ENCODE peak calls at places on chromosomes 1 and 21, in five cellular contexts. C is stimulated activated CD4-positive, alpha-beta T cell treated with anti-CD3 and anti-CD28 coated beads, Interleukin-1b, Interleukin-23, amount 100 ng/mL, for 1 hour; A is endothelial cell; X is aorta; Y is activated T-helper 1 cell treated with anti-CD3 and anti-CD28 coated beads, Interleukin-2, amount 50 U/mL, for 16 hours. Z is an unnamed sample.

GRCh38 chr1:19023787-19024186 is 67.3 kb upstream of the IFFO2 start:
- DNase-seq in X (no peak), Y (no peak), C (no peak), A (no peak), Z (no peak)

GRCh38 chr1:94335950-94336349 is 82.2 kb upstream of the ABCD3 start:
- DNase-seq in X (peak), A (peak), Y (no peak), C (no peak), Z (peak)

GRCh38 chr1:6574025-6574620 is 5.7 kb upstream of the ZBTB48 start:
- DNase-seq in Y (no peak), A (no peak), X (no peak), C (no peak), Z (no peak)

GRCh38 chr1:86169625-86170024 is 13.1 kb upstream of the COL24A1 start:
- DNase-seq in X (no peak), C (no peak), Y (no peak), A (no peak), Z (no peak)

GRCh38 chr1:11501491-11501897 is 22.5 kb downstream of the DISP3 start:
- DNase-seq in C (no peak), X (no peak), Y (no peak), A (no peak), Z (no peak)

GRCh38 chr1:34778381-34778780 is 2.6 kb upstream of the GJB3 start:
- DNase-seq in C (no peak), A (no peak), Y (no peak), X (no peak), Z (no peak)

GRCh38 chr1:94551449-94551848 is 9.9 kb upstream of the F3 start:
- DNase-seq in A (no peak), Y (no peak), C (no peak), X (no peak), Z (no peak)

GRCh38 chr1:182794802-182795201 is 5.2 kb downstream of the NPL start:
- DNase-seq in C (no peak), A (no peak), X (no peak), Y (no peak), Z (no peak)

GRCh38 chr1:147504801-147505303 is 36.4 kb upstream of the BCL9 start:
- DNase-seq in C (no peak), A (peak), Y (no peak), X (no peak), Z (no peak)

GRCh38 chr1:211639500-211640361 is 35.7 kb downstream of the NEK2 start:
- DNase-seq in C (no peak), A (no peak), X (no peak), Y (no peak), Z (no peak)

GRCh38 chr1:241228339-241228738 is 128.7 kb downstream of the RGS7 start:
- DNase-seq in C (no peak), X (no peak), A (no peak), Y (no peak), Z (no peak)

GRCh38 chr1:6241887-6242740 is 1.9 kb upstream of the HES3 start:
- DNase-seq in X (no peak), Y (no peak), A (no peak), C (no peak), Z (no peak)

GRCh38 chr1:3899776-3900149 is 309 bp downstream of the C1orf174 start:
- DNase-seq in X (no peak), A (peak), Y (no peak), C (no peak), Z (no peak)

GRCh38 chr1:44947060-44947773 is 39.2 kb downstream of the EIF2B3 start:
- DNase-seq in X (peak), A (no peak), C (no peak), Y (no peak), Z (peak)

GRCh38 chr1:221991221-221991620 is 249.3 kb upstream of the DUSP10 start:
- DNase-seq in Y (no peak), X (no peak), A (no peak), C (no peak), Z (no peak)

GRCh38 chr1:31689821-31690220 is 14.0 kb downstream of the COL16A1 start:
- DNase-seq in X (no peak), Y (no peak), A (no peak), C (no peak), Z (no peak)

GRCh38 chr1:4673494-4673893 is 19.1 kb downstream of the AJAP1 start:
- DNase-seq in C (no peak), X (no peak), A (no peak), Y (no peak), Z (no peak)

GRCh38 chr1:18950415-18951026 is 6.0 kb downstream of the IFFO2 start:
- DNase-seq in A (no peak), X (peak), C (no peak), Y (no peak), Z (no peak)

GRCh38 chr1:43867946-43868740 is 65.5 kb upstream of the ARTN start:
- DNase-seq in X (no peak), A (no peak), Y (no peak), C (no peak), Z (no peak)

GRCh38 chr21:32371913-32372314 is 20.9 kb downstream of the URB1 start:
- DNase-seq in Y (no peak), C (no peak), X (no peak), A (no peak), Z (no peak)

GRCh38 chr1:154548028-154548427 is 10.4 kb downstream of the UBE2Q1 start:
- DNase-seq in Y (no peak), C (no peak), A (no peak), X (no peak), Z (no peak)

GRCh38 chr1:102100666-102101065 is 103.9 kb upstream of the OLFM3 start:
- DNase-seq in A (no peak), X (no peak), C (no peak), Y (no peak), Z (no peak)

GRCh38 chr1:242890211-242890741 is 364.8 kb downstream of the CEP170 start:
- DNase-seq in A (peak), C (no peak), Y (no peak), X (no peak), Z (no peak)

GRCh38 chr1:239184581-239185244 is 201.7 kb upstream of the CHRM3 start:
- DNase-seq in X (no peak), A (no peak), C (no peak), Y (no peak), Z (no peak)

GRCh38 chr1:6597777-6598131 is 4.9 kb downstream of the KLHL21 start:
- DNase-seq in Y (no peak), X (no peak), A (no peak), C (no peak), Z (no peak)

GRCh38 chr21:46424062-46424591 is 34.6 kb upstream of the DIP2A start:
- DNase-seq in C (no peak), A (peak), Y (no peak), X (no peak), Z (no peak)

GRCh38 chr21:34807881-34808568 is 139.2 kb downstream of the CLIC6 start:
- DNase-seq in A (no peak), X (peak), C (peak), Y (peak), Z (no peak)

GRCh38 chr1:28835237-28835650 is 23.3 kb downstream of the OPRD1 start:
- DNase-seq in C (no peak), X (no peak), Y (no peak), A (no peak), Z (peak)

GRCh38 chr1:76035053-76035452 is 39.5 kb upstream of the ST6GALNAC3 start:
- DNase-seq in X (no peak), C (no peak), Y (no peak), A (no peak), Z (no peak)

GRCh38 chr1:70210820-70211219 is 5.4 kb upstream of the LRRC40 start:
- DNase-seq in A (no peak), C (no peak), Y (no peak), X (no peak), Z (no peak)

GRCh38 chr1:61502011-61502410 is 222.9 kb downstream of the TM2D1 start:
- DNase-seq in A (no peak), X (no peak), C (no peak), Y (no peak), Z (no peak)

GRCh38 chr1:63887809-63888208 is 114.0 kb downstream of the ROR1 start:
- DNase-seq in Y (no peak), A (no peak), X (no peak), C (no peak), Z (no peak)

GRCh38 chr1:106072909-106073600 is 983.4 kb upstream of the PRMT6 start:
- DNase-seq in X (no peak), Y (no peak), A (no peak), C (no peak), Z (no peak)

GRCh38 chr1:24964811-24965570 is 34.9 kb upstream of the RUNX3 start:
- DNase-seq in A (no peak), Y (peak), X (peak), C (peak), Z (no peak)

GRCh38 chr1:166682588-166682987 is 156.7 kb upstream of the POGK start:
- DNase-seq in Y (no peak), A (no peak), C (no peak), X (no peak), Z (no peak)

GRCh38 chr1:29392036-29392435 is 155.7 kb downstream of the PTPRU start:
- DNase-seq in C (no peak), A (no peak), X (no peak), Y (no peak), Z (no peak)

GRCh38 chr1:172818841-172819527 is 160.1 kb downstream of the FASLG start:
- DNase-seq in Y (no peak), C (peak), A (no peak), X (peak), Z (no peak)